ENCODE peak calls at places on chromosomes 13 and 19, in four cellular contexts. Y is H1, S is H9, B is mesendoderm. Z is an unnamed sample.

GRCh38 chr19:56837492-56837891 is 3.0 kb downstream of the PEG3 start:
- DNase-seq in Y (no peak), S (no peak), B (peak; percentile 84), Z (no peak)

GRCh38 chr19:13920940-13921744 is 15.1 kb downstream of the CC2D1A start:
- DNase-seq in Y (peak; percentile 51), S (peak; percentile 47), B (peak; percentile 89), Z (peak; percentile 52)

GRCh38 chr13:109743706-109744453 is 42.5 kb downstream of the IRS2 start:
- DNase-seq in Y (no peak), S (peak; percentile 43), B (peak; percentile 61), Z (peak; percentile 86)

GRCh38 chr13:27334774-27335490 is 64.3 kb downstream of the RASL11A start:
- DNase-seq in Y (no peak), S (no peak), B (no peak), Z (peak; percentile 52)

GRCh38 chr13:44303681-44304432 is 69.8 kb upstream of the SERP2 start:
- DNase-seq in Y (no peak), S (no peak), B (no peak), Z (no peak)

GRCh38 chr13:73767191-73767741 is 366.9 kb downstream of the KLF12 start:
- DNase-seq in Y (no peak), S (peak; percentile 59), B (peak; percentile 66), Z (peak; percentile 72)

GRCh38 chr19:10155834-10156233 is 36.1 kb upstream of the EIF3G start:
- DNase-seq in Y (no peak), S (no peak), B (no peak), Z (no peak)

GRCh38 chr13:28659611-28659970 is 661 bp downstream of the POMP start:
- DNase-seq in Y (no peak), S (no peak), B (no peak), Z (peak; percentile 87)

GRCh38 chr13:45674908-45675307 is 27.2 kb upstream of the CBY2 start:
- DNase-seq in Y (no peak), S (no peak), B (peak; percentile 41), Z (peak; percentile 18)

GRCh38 chr13:31195616-31196015 is 4.2 kb upstream of the B3GLCT start:
- DNase-seq in Y (no peak), S (no peak), B (no peak), Z (no peak)

GRCh38 chr13:83765796-83766195 is 116.5 kb downstream of the SLITRK1 start:
- DNase-seq in Y (no peak), S (no peak), B (no peak), Z (no peak)

GRCh38 chr13:66915596-66916185 is 314.4 kb downstream of the PCDH9 start:
- DNase-seq in Y (no peak), S (no peak), B (no peak), Z (peak; percentile 59)

GRCh38 chr13:66443926-66444325 is 786.2 kb downstream of the PCDH9 start:
- DNase-seq in Y (no peak), S (no peak), B (no peak), Z (peak; percentile 29)

GRCh38 chr13:95150555-95150954 is 150.7 kb downstream of the ABCC4 start:
- DNase-seq in Y (no peak), S (no peak), B (no peak), Z (no peak)

GRCh38 chr13:88704600-88705275 is 1033.6 kb downstream of the SLITRK5 start:
- DNase-seq in Y (no peak), S (no peak), B (peak; percentile 42), Z (peak; percentile 6)

GRCh38 chr19:50311723-50312635 is 17.2 kb downstream of the KCNC3 start:
- DNase-seq in Y (peak; percentile 89), S (peak; percentile 85), B (peak; percentile 78), Z (no peak)

GRCh38 chr19:15702590-15702930 is 25.3 kb upstream of the OR10H2 start:
- DNase-seq in Y (no peak), S (no peak), B (peak; percentile 11), Z (no peak)

GRCh38 chr19:12757544-12758274 is 6.1 kb downstream of the BEST2 start:
- DNase-seq in Y (peak; percentile 95), S (peak; percentile 95), B (peak; percentile 89), Z (peak; percentile 77)

GRCh38 chr13:40390290-40391008 is 276.0 kb downstream of the FOXO1 start:
- DNase-seq in Y (no peak), S (no peak), B (no peak), Z (no peak)

GRCh38 chr19:18629166-18630088 is 7.4 kb upstream of the KLHL26 start:
- DNase-seq in Y (no peak), S (no peak), B (no peak), Z (no peak)

GRCh38 chr19:4301590-4302237 is 475 bp downstream of the TMIGD2 start:
- DNase-seq in Y (no peak), S (no peak), B (no peak), Z (no peak)

GRCh38 chr13:33524086-33524485 is 238.5 kb upstream of the STARD13 start:
- DNase-seq in Y (no peak), S (no peak), B (no peak), Z (peak; percentile 41)

GRCh38 chr19:7373862-7374261 is 25.1 kb downstream of the ARHGEF18 start:
- DNase-seq in Y (no peak), S (peak; percentile 54), B (peak; percentile 58), Z (peak; percentile 20)

GRCh38 chr13:54733639-54734038 is 1705.0 kb downstream of the OLFM4 start:
- DNase-seq in Y (no peak), S (peak; percentile 49), B (peak; percentile 87), Z (no peak)

GRCh38 chr13:61045197-61045596 is 370.5 kb downstream of the PCDH20 start:
- DNase-seq in Y (no peak), S (no peak), B (peak; percentile 58), Z (no peak)

GRCh38 chr13:78603240-78603947 is at the start of gene POU4F1:
- DNase-seq in Y (peak; percentile 90), S (peak; percentile 93), B (peak; percentile 88), Z (no peak)

GRCh38 chr13:106357198-106357597 is 178.3 kb downstream of the EFNB2 start:
- DNase-seq in Y (no peak), S (no peak), B (no peak), Z (peak; percentile 31)

GRCh38 chr19:28028881-28029280 is 1184.1 kb downstream of the UQCRFS1 start:
- DNase-seq in Y (no peak), S (no peak), B (no peak), Z (no peak)

GRCh38 chr19:30968841-30969399 is 380.3 kb downstream of the TSHZ3 start:
- DNase-seq in Y (no peak), S (no peak), B (no peak), Z (no peak)

GRCh38 chr19:51440846-51441409 is 17.3 kb downstream of the SIGLEC8 start:
- DNase-seq in Y (no peak), S (no peak), B (no peak), Z (no peak)

GRCh38 chr13:46553886-46554855 is 1.2 kb downstream of the LRCH1 start:
- DNase-seq in Y (peak; percentile 54), S (peak; percentile 61), B (peak; percentile 83), Z (peak; percentile 97)

GRCh38 chr13:75161804-75162203 is 320.2 kb downstream of the TBC1D4 start:
- DNase-seq in Y (peak; percentile 49), S (peak; percentile 35), B (peak; percentile 37), Z (no peak)

GRCh38 chr19:13835791-13836723 is 40.8 kb downstream of the ZSWIM4 start:
- DNase-seq in Y (no peak), S (no peak), B (no peak), Z (peak; percentile 84)

GRCh38 chr19:34676697-34677385 is at the start of gene SCGB2B2:
- DNase-seq in Y (no peak), S (peak; percentile 67), B (no peak), Z (no peak)

GRCh38 chr19:43306097-43306496 is 36.8 kb upstream of the PSG9 start:
- DNase-seq in Y (no peak), S (no peak), B (no peak), Z (no peak)

GRCh38 chr19:18274776-18275356 is 614 bp upstream of the IQCN start:
- DNase-seq in Y (no peak), S (peak; percentile 73), B (peak; percentile 60), Z (peak; percentile 92)

GRCh38 chr19:28201462-28201943 is 1011.4 kb downstream of the UQCRFS1 start:
- DNase-seq in Y (no peak), S (no peak), B (no peak), Z (no peak)

GRCh38 chr19:16509141-16510061 is 13.2 kb downstream of the C19orf44 start:
- DNase-seq in Y (no peak), S (no peak), B (no peak), Z (no peak)

GRCh38 chr13:111920306-111920931 is 146.5 kb upstream of the SOX1 start:
- DNase-seq in Y (no peak), S (peak; percentile 22), B (no peak), Z (no peak)

DNA sequence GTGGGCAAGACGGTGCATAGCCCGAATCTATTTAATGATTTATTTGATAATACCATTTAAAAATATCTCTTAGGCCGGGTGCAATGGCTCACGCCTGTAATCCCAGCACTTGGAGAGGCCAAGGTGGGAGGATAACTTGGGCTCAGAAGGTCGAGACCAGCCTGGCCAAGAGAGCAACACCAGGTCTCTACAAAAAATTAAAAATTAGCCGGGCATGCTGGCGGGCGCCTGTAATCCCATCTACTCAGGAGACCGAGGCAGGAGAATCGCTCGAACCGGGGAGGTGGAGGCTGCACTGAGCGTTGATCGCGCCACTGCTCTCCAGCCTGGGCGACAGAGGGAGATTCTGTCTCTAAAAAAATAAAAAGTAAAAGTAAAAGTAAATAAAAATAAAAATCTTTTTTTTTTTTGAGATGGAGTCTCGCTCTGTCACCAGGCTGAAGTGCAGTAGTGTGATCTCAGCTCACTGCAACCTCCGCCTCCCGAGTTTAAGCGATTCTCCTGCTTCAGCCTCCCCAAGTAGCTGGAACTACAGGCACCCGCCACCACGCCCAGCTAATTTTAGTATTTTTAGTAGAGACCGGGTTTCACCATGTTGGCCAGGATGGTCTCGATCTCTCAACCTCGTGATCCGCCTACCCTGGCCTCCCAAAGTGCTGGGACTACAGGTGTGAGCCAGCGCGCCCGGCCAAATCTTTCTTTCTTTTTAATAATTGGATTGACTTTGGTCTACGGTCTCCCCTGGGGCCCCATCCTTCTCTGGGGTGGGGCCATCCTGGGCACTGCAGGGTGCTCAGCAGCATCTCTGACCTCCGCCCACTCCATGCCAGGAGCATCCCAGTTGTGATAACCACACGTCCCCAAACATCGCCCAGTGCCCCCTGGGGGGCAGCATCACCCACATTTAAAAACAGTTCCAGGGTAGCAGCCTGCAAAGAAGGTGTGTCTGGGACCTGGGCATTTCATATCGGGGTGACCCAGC is 90.7 kb downstream of the GNG7 start:
- DNase-seq in Y (no peak), S (no peak), B (no peak), Z (no peak)
- H2BK120ac ChIP-seq in Y (no peak overlapping the region), S (no peak overlapping the region), B (no peak overlapping the region), Z (no peak overlapping the region)

GRCh38 chr19:19661141-19661674 is 2.3 kb downstream of the ATP13A1 start:
- DNase-seq in Y (peak; percentile 32), S (peak; percentile 24), B (no peak), Z (no peak)
- H3K9ac ChIP-seq in Y (no peak overlapping the region), S (no peak overlapping the region), B (no peak overlapping the region), Z (no peak overlapping the region)

DNA sequence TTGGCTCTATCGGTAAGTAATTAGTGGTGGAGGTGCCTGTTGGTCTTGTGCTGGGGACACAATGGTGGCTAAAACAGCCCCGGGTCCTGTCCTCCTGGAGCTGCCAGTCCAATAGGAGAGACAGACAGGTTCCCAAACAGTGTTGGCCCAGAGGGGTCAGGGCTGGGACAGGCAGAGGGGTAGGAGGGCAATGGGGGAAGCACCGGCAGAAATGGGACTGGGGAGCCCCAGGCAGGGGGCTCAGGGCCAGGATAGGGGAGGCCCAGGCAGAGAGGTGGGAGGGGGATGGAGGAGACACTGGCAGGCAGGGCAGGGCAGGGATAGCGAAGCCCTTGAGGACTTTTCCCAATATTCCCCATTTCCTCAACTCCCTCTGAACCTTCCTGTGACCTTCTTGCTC is 2.2 kb upstream of the FBL start:
- DNase-seq in Y (no peak), S (no peak), B (no peak), Z (no peak)
- H2BK15ac ChIP-seq in Y (no peak overlapping the region), S (no peak overlapping the region), B (no peak overlapping the region), Z (no peak overlapping the region)

GRCh38 chr13:71866173-71867091 is 572 bp downstream of the DACH1 start:
- DNase-seq in Y (peak; percentile 69), S (peak; percentile 38), B (peak; percentile 29), Z (peak; percentile 56)
- H2BK120ac ChIP-seq in Y (no peak overlapping the region), S (no peak overlapping the region), B (no peak overlapping the region), Z (peak overlapping the region; percentile 85)